ENCODE peak calls at places on chromosomes 4 and X, in six cellular contexts. M, B, C, V, H and Q are unnamed samples. For H3K36me3, the result is how much of the 10 kb centered on the place peaks cover.

GRCh38 chrX:21374163-21374993 is at the start of gene CNKSR2:
- DNase-seq in M (no peak), C (peak), B (peak), H (peak), V (peak), Q (no peak)

GRCh38 chrX:13013353-13014110 is 30.9 kb downstream of the FAM9C start:
- DNase-seq in M (no peak), C (no peak), B (no peak), H (no peak), V (no peak), Q (peak)

GRCh38 chrX:17656035-17656418 is 81.3 kb upstream of the SCML1 start:
- DNase-seq in H (no peak), M (no peak), B (no peak), V (no peak), C (no peak), Q (no peak)

GRCh38 chr4:150462743-150463142 is 119.2 kb upstream of the MAB21L2 start:
- DNase-seq in M (no peak), H (no peak), B (no peak), C (no peak), V (no peak), Q (no peak)

GRCh38 chrX:65420154-65420553 is 114.4 kb downstream of the LAS1L start:
- DNase-seq in V (no peak), C (no peak), B (no peak), M (no peak), H (no peak), Q (no peak)

GRCh38 chrX:71166461-71166860 is 21.8 kb downstream of the NLGN3 start:
- DNase-seq in V (no peak), M (no peak), H (no peak), C (no peak), B (no peak), Q (no peak)

GRCh38 chrX:35115205-35115604 is 172.6 kb downstream of the FAM47B start:
- DNase-seq in B (no peak), C (no peak), M (no peak), V (no peak), H (peak), Q (no peak)

GRCh38 chr4:153248641-153249198 is 44.5 kb downstream of the TRIM2 start:
- DNase-seq in B (peak), V (no peak), M (no peak), H (no peak), C (no peak), Q (no peak)

GRCh38 chr4:185744946-185745345 is 67.0 kb downstream of the SORBS2 start:
- DNase-seq in C (no peak), M (no peak), B (no peak), V (no peak), H (no peak), Q (no peak)

GRCh38 chr4:48173055-48173991 is 39.3 kb upstream of the TXK start:
- DNase-seq in B (no peak), H (peak), V (no peak), C (no peak), M (no peak), Q (no peak)

GRCh38 chr4:76896731-76897521 is 1.0 kb downstream of the SOWAHB start:
- DNase-seq in B (peak), H (peak), C (peak), V (peak), M (no peak), Q (no peak)

GRCh38 chr4:57095956-57096355 is 14.2 kb downstream of the IGFBP7 start:
- DNase-seq in M (no peak), B (no peak), V (no peak), C (no peak), H (peak), Q (no peak)

GRCh38 chrX:48035891-48036290 is 29.1 kb downstream of the SPACA5 start:
- DNase-seq in B (no peak), M (no peak), V (no peak), C (no peak), H (no peak), Q (no peak)

GRCh38 chr4:132437117-132437516 is 712.0 kb upstream of the PCDH10 start:
- DNase-seq in B (no peak), H (no peak), V (no peak), C (no peak), M (no peak), Q (no peak)

GRCh38 chr4:112266823-112267222 is 18.9 kb downstream of the TIFA start:
- DNase-seq in C (no peak), M (no peak), V (no peak), H (peak), B (no peak), Q (peak)

DNA sequence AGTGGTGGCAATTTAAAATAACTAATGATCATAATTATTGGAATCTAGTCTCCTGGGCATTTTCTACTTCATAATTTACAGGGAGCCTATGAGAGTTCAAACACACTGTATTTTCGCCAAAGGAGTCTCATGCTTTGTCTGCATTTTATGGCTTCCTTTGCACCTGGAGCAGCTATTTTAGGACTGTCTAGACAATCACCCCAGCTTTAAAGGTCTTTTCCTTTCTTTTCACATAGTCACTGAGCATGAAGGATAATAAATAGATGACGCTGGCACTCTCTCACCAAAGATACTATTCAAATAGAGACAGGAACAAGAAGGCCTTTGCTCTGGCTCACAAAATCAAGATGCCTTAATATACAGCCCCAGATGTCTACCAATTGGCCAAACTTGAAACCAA is 43.0 kb downstream of the AMELX start:
- DNase-seq in C (no peak), M (no peak), V (no peak), B (no peak), H (no peak), Q (peak)
- TF ChIP-seq CTCF in C (no peak), M (no peak), V (no peak), B (no peak), H (no peak), Q (no peak)

GRCh38 chrX:77603635-77604336 is 156.6 kb downstream of the FGF16 start:
- DNase-seq in V (no peak), M (no peak), B (no peak), H (no peak), C (no peak), Q (no peak)
- H3K27ac ChIP-seq in V (no peak), M (no peak), B (no peak), H (no peak), C (no peak), Q (no peak)

GRCh38 chrX:116230136-116230886 is 59.8 kb downstream of the AGTR2 start:
- DNase-seq in C (no peak), M (no peak), B (no peak), H (no peak), V (no peak), Q (no peak)
- H3K36me3 ChIP-seq in C (under half), M (under half), B (under half), H (under half), V (under half), Q (under half)

GRCh38 chr4:121070274-121070673 is 2.1 kb downstream of the NDNF start:
- DNase-seq in C (peak), V (no peak), H (no peak), B (no peak), M (no peak), Q (no peak)

GRCh38 chr4:121070696-121071639 is 1.4 kb downstream of the NDNF start:
- DNase-seq in M (no peak), C (peak), V (peak), B (peak), H (peak), Q (no peak)

GRCh38 chr4:121072836-121073362 is 564 bp upstream of the NDNF start:
- DNase-seq in V (no peak), C (no peak), H (no peak), B (no peak), M (no peak), Q (no peak)

GRCh38 chr4:121072080-121072835 is at the start of gene NDNF:
- DNase-seq in V (peak), H (peak), C (peak), B (peak), M (no peak), Q (no peak)

DNA sequence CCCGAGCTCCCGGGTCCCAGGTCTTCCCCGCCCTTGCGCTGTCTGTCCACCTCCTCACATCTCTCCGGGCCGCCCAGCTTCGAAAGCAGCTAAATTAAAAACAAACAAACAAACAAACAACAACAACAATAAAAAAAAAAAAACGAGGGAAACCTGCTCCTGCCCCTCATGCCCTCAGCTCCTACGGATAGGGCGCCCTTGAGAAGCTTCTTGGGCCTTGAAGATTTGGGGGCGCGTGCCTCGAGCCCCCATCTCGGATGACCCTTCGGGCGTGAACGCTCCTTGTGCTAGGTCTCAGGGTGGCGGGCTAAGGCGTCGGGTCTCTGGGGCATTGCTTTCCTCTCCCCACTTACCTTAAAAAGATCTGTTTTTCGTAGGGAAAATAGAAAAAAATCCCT is 696 bp downstream of the NDNF start:
- DNase-seq in C (no peak), V (no peak), H (no peak), M (no peak), B (no peak), Q (no peak)
- TF ChIP-seq CTCF in C (no peak), V (no peak), H (no peak), M (no peak), B (no peak), Q (no peak)

GRCh38 chr4:6364146-6364545 is 94.5 kb downstream of the WFS1 start:
- DNase-seq in V (no peak), C (no peak), H (no peak), B (no peak), M (no peak), Q (no peak)

GRCh38 chr4:6360385-6360784 is 90.7 kb downstream of the WFS1 start:
- DNase-seq in M (no peak), V (no peak), H (peak), C (no peak), B (no peak), Q (no peak)

GRCh38 chr4:6362896-6363295 is 93.2 kb downstream of the WFS1 start:
- DNase-seq in V (no peak), C (no peak), M (no peak), B (no peak), H (peak), Q (peak)

GRCh38 chr4:6361076-6361784 is 91.6 kb downstream of the WFS1 start:
- DNase-seq in H (no peak), V (no peak), M (no peak), C (no peak), B (no peak), Q (no peak)

GRCh38 chr4:6362243-6362885 is 92.7 kb downstream of the WFS1 start:
- DNase-seq in M (no peak), C (no peak), B (no peak), H (no peak), V (no peak), Q (no peak)
- H3K27ac ChIP-seq in M (no peak), C (no peak), B (no peak), H (no peak), V (no peak), Q (no peak)

GRCh38 chr4:147645099-147645498 is 27.9 kb downstream of the TMEM184C start:
- DNase-seq in V (no peak), C (no peak), B (no peak), M (no peak), H (no peak), Q (no peak)
- H3K36me3 ChIP-seq in V (under half), C (under half), B (under half), M (under half), H (under half), Q (half or more)

GRCh38 chr4:2667428-2667827 is 88.7 kb downstream of the TNIP2 start:
- DNase-seq in B (no peak), H (no peak), M (no peak), V (no peak), C (no peak), Q (no peak)

GRCh38 chr4:2672700-2673099 is 83.4 kb downstream of the TNIP2 start:
- DNase-seq in M (no peak), B (no peak), C (no peak), H (no peak), V (no peak), Q (peak)

GRCh38 chr4:2672082-2672481 is 84.1 kb downstream of the TNIP2 start:
- DNase-seq in M (no peak), H (no peak), B (no peak), V (no peak), C (no peak), Q (no peak)

GRCh38 chr4:2671267-2671895 is 84.8 kb downstream of the TNIP2 start:
- DNase-seq in M (no peak), V (no peak), H (no peak), B (no peak), C (no peak), Q (no peak)

GRCh38 chr4:2673157-2673556 is 83.0 kb downstream of the TNIP2 start:
- DNase-seq in V (no peak), H (no peak), B (no peak), M (no peak), C (no peak), Q (peak)
- TF ChIP-seq CTCF in V (no peak), H (peak), B (no peak), M (no peak), C (no peak), Q (peak)

GRCh38 chr4:120139392-120139791 is 72.7 kb upstream of the MAD2L1 start:
- DNase-seq in M (no peak), C (no peak), H (peak), B (no peak), V (no peak), Q (no peak)

GRCh38 chr4:120144634-120145033 is 78.0 kb upstream of the MAD2L1 start:
- DNase-seq in M (no peak), H (no peak), B (no peak), V (no peak), C (no peak), Q (no peak)
- H3K27ac ChIP-seq in M (no peak), H (no peak), B (no peak), V (no peak), C (no peak), Q (no peak)